ENCODE peak calls at places on chromosomes 1 and 21, in nine cellular contexts. F is left ventricle myocardium inferior; I is iPS-NIHi11; B is uterus; E is stimulated activated naive CD8-positive, alpha-beta T cell treated with anti-CD3 and anti-CD28 coated beads, Interleukin-15, amount 100 ng/mL, for 72 hours; Z is heart left ventricle; R is lower lobe of right lung; D is activated CD4-positive, alpha-beta T cell treated with anti-CD3 and anti-CD28 coated beads for 48 hours; L is prostate gland. T is an unnamed sample.

GRCh38 chr1:220123889-220124288 is 30.0 kb downstream of the IARS2 start:
- DNase-seq in F (no peak), I (peak; percentile 19), B (no peak), E (no peak), Z (no peak), R (no peak), D (peak; percentile 29), L (no peak), T (no peak)

GRCh38 chr1:178594133-178594532 is 81.2 kb downstream of the TEX35 start:
- DNase-seq in F (peak; percentile 27), I (no peak), B (no peak), E (no peak), Z (no peak), R (no peak), D (no peak), L (no peak), T (no peak)

GRCh38 chr1:161166669-161167548 is 683 bp downstream of the PPOX start:
- DNase-seq in F (no peak), I (peak; percentile 38), B (no peak), E (no peak), Z (no peak), R (no peak), D (no peak), L (no peak), T (no peak)

GRCh38 chr21:38680401-38680800 is 125.3 kb upstream of the ETS2 start:
- DNase-seq in F (no peak), I (no peak), B (no peak), E (no peak), Z (no peak), R (no peak), D (no peak), L (no peak), T (no peak)

GRCh38 chr1:7101187-7101586 is 315.9 kb downstream of the CAMTA1 start:
- DNase-seq in F (no peak), I (no peak), B (no peak), E (no peak), Z (no peak), R (no peak), D (no peak), L (no peak), T (no peak)

GRCh38 chr1:78561856-78562255 is 58.4 kb upstream of the IFI44L start:
- DNase-seq in F (no peak), I (no peak), B (no peak), E (no peak), Z (no peak), R (no peak), D (no peak), L (no peak), T (no peak)

GRCh38 chr1:223340637-223341036 is 23.3 kb downstream of the SUSD4 start:
- DNase-seq in F (no peak), I (no peak), B (no peak), E (no peak), Z (no peak), R (no peak), D (no peak), L (no peak), T (no peak)

GRCh38 chr1:14255711-14256110 is 342.8 kb upstream of the KAZN start:
- DNase-seq in F (no peak), I (no peak), B (no peak), E (no peak), Z (no peak), R (no peak), D (no peak), L (no peak), T (peak; percentile 45)

GRCh38 chr1:207842506-207842905 is 68.4 kb downstream of the CD34 start:
- DNase-seq in F (no peak), I (no peak), B (no peak), E (no peak), Z (no peak), R (no peak), D (no peak), L (no peak), T (no peak)

GRCh38 chr21:21813295-21813694 is 815.1 kb downstream of the NCAM2 start:
- DNase-seq in F (no peak), I (no peak), B (no peak), E (no peak), Z (no peak), R (no peak), D (no peak), L (no peak), T (no peak)

GRCh38 chr1:237817277-237817676 is 73.4 kb downstream of the ZP4 start:
- DNase-seq in F (no peak), I (no peak), B (no peak), E (no peak), Z (no peak), R (no peak), D (no peak), L (no peak), T (no peak)

GRCh38 chr1:59045137-59045536 is 251.8 kb upstream of the FGGY start:
- DNase-seq in F (no peak), I (no peak), B (no peak), E (no peak), Z (no peak), R (no peak), D (no peak), L (no peak), T (no peak)

GRCh38 chr1:233470738-233471499 is 143.0 kb upstream of the KCNK1 start:
- DNase-seq in F (no peak), I (peak; percentile 17), B (no peak), E (no peak), Z (no peak), R (no peak), D (no peak), L (no peak), T (no peak)

GRCh38 chr1:172902861-172903381 is 147.8 kb downstream of the TNFSF18 start:
- DNase-seq in F (no peak), I (no peak), B (no peak), E (no peak), Z (no peak), R (no peak), D (no peak), L (no peak), T (peak; percentile 78)

GRCh38 chr1:164360265-164360664 is 198.7 kb upstream of the PBX1 start:
- DNase-seq in F (no peak), I (no peak), B (no peak), E (no peak), Z (no peak), R (no peak), D (no peak), L (no peak), T (no peak)

GRCh38 chr1:175597969-175598765 is 145.2 kb downstream of the TNR start:
- DNase-seq in F (no peak), I (no peak), B (no peak), E (no peak), Z (no peak), R (no peak), D (no peak), L (no peak), T (peak; percentile 54)

GRCh38 chr1:183699643-183700160 is 46.6 kb upstream of the APOBEC4 start:
- DNase-seq in F (no peak), I (no peak), B (no peak), E (no peak), Z (no peak), R (no peak), D (no peak), L (peak; percentile 14), T (peak; percentile 11)

GRCh38 chr1:213070399-213070798 is 19.4 kb downstream of the RPS6KC1 start:
- DNase-seq in F (no peak), I (no peak), B (no peak), E (no peak), Z (no peak), R (no peak), D (peak; percentile 37), L (peak; percentile 9), T (peak; percentile 74)

T was measured in astrocyte of the spinal cord.